ENCODE peak calls at places on chromosomes 13 and 19, in six cellular contexts. S is stimulated activated CD4-positive, alpha-beta T cell treated with anti-CD3 and anti-CD28 coated beads, Interleukin-1b, Interleukin-23, amount 100 ng/mL, for 48 hours; L is Calu3; K is RWPE1; P is GDM1; V is activated CD4-positive, alpha-beta T cell treated with anti-CD3 and anti-CD28 coated beads for 36 hours. I is an unnamed sample.

GRCh38 chr19:10332965-10333757 is at the start of gene RAVER1:
- DNase-seq in S (peak), K (peak), L (peak), P (peak), V (peak), I (peak)

GRCh38 chr13:80655778-80656518 is 315.0 kb upstream of the SPRY2 start:
- DNase-seq in V (no peak), P (no peak), S (no peak), K (no peak), L (no peak), I (peak)

GRCh38 chr13:35356572-35356971 is 119.9 kb downstream of the MAB21L1 start:
- DNase-seq in V (no peak), K (no peak), L (no peak), P (peak), S (no peak), I (no peak)

GRCh38 chr19:50287331-50287730 is 41.8 kb downstream of the KCNC3 start:
- DNase-seq in S (no peak), P (no peak), V (no peak), L (no peak), K (no peak), I (no peak)

GRCh38 chr19:16627194-16627927 is 643 bp downstream of the MED26 start:
- DNase-seq in S (no peak), K (peak), P (no peak), L (no peak), V (peak), I (no peak)

GRCh38 chr19:19458110-19458816 is 52.8 kb downstream of the GATAD2A start:
- DNase-seq in P (no peak), K (no peak), V (peak), S (no peak), L (no peak), I (no peak)

GRCh38 chr19:21698215-21698614 is 69.2 kb downstream of the ZNF100 start:
- DNase-seq in V (no peak), L (no peak), K (no peak), P (no peak), S (no peak), I (peak)

GRCh38 chr13:74867460-74867859 is 614.5 kb downstream of the TBC1D4 start:
- DNase-seq in P (no peak), K (no peak), S (no peak), L (no peak), V (no peak), I (no peak)

GRCh38 chr13:31699650-31700049 is 39.7 kb upstream of the RXFP2 start:
- DNase-seq in V (no peak), P (no peak), K (no peak), L (no peak), S (no peak), I (no peak)

GRCh38 chr13:27242642-27243185 is 8.6 kb upstream of the RPL21 start:
- DNase-seq in L (no peak), K (no peak), S (no peak), P (no peak), V (no peak), I (no peak)

GRCh38 chr13:93309886-93310520 is 83.4 kb downstream of the GPC6 start:
- DNase-seq in L (no peak), V (no peak), S (no peak), P (no peak), K (no peak), I (no peak)

GRCh38 chr19:4376991-4377781 is 23.2 kb downstream of the SH3GL1 start:
- DNase-seq in K (no peak), P (no peak), L (peak), S (no peak), V (no peak), I (no peak)

GRCh38 chr19:47032171-47032811 is 12.7 kb downstream of the NPAS1 start:
- DNase-seq in L (peak), V (peak), S (peak), P (no peak), K (peak), I (peak)

GRCh38 chr13:71864981-71865857 is 1.8 kb downstream of the DACH1 start:
- DNase-seq in K (no peak), V (peak), S (no peak), L (peak), P (no peak), I (peak)

I was measured in HuH-7.5.